ENCODE peak calls at places on chromosomes 4 and X, in six cellular contexts. C is B cell, D is esophagus squamous epithelium, N is foreskin fibroblast, P is epithelial cell of esophagus, K is Panc1. Y is an unnamed sample.

GRCh38 chr4:26736621-26737020 is 124.0 kb upstream of the STIM2 start:
- DNase-seq in P (peak; percentile 89), N (peak; percentile 15), D (no peak), C (no peak), K (no peak), Y (no peak)

GRCh38 chrX:120727503-120727902 is 97.6 kb upstream of the C1GALT1C1 start:
- DNase-seq in C (no peak), N (no peak), K (no peak), P (no peak), D (no peak), Y (no peak)

GRCh38 chr4:113700602-113701150 is 60.9 kb downstream of the CAMK2D start:
- DNase-seq in K (no peak), C (no peak), P (no peak), D (no peak), N (peak; percentile 41), Y (no peak)

GRCh38 chrX:1205681-1206611 is 6.5 kb downstream of the CRLF2 start:
- DNase-seq in K (peak; percentile 78), N (peak; percentile 58), D (no peak), P (peak; percentile 64), C (no peak), Y (peak; percentile 14)

GRCh38 chr4:150302553-150302952 is 224.3 kb downstream of the DCLK2 start:
- DNase-seq in K (no peak), P (peak; percentile 85), D (no peak), C (no peak), N (peak; percentile 97), Y (no peak)

GRCh38 chr4:90238141-90238540 is 110.9 kb downstream of the CCSER1 start:
- DNase-seq in C (no peak), D (no peak), K (no peak), N (no peak), P (no peak), Y (no peak)

GRCh38 chrX:19343085-19343461 is 654 bp upstream of the PDHA1 start:
- DNase-seq in P (no peak), K (no peak), C (no peak), N (no peak), D (no peak), Y (no peak)

GRCh38 chr4:123352240-123352945 is 44.2 kb upstream of the SPRY1 start:
- DNase-seq in C (no peak), N (peak; percentile 53), P (peak; percentile 90), K (no peak), D (no peak), Y (no peak)

GRCh38 chr4:103204114-103204513 is 6.0 kb upstream of the CENPE start:
- DNase-seq in N (peak; percentile 25), D (no peak), P (peak; percentile 48), K (no peak), C (no peak), Y (no peak)

GRCh38 chr4:141705048-141705746 is 68.8 kb downstream of the IL15 start:
- DNase-seq in N (no peak), P (no peak), D (no peak), K (no peak), C (no peak), Y (no peak)

GRCh38 chrX:15790766-15791380 is 589 bp downstream of the ZRSR2 start:
- DNase-seq in C (no peak), P (no peak), N (peak; percentile 15), D (no peak), K (no peak), Y (no peak)

GRCh38 chrX:1094934-1095333 is 117.5 kb downstream of the CRLF2 start:
- DNase-seq in K (no peak), C (no peak), N (no peak), D (no peak), P (no peak), Y (no peak)

GRCh38 chr4:28225005-28225404 is 1364.4 kb downstream of the STIM2 start:
- DNase-seq in P (peak; percentile 82), D (no peak), C (no peak), K (no peak), N (peak; percentile 31), Y (no peak)

GRCh38 chr4:135122457-135122856 is 920.9 kb upstream of the PABPC4L start:
- DNase-seq in C (no peak), P (no peak), K (no peak), N (no peak), D (no peak), Y (no peak)

GRCh38 chr4:24244663-24245519 is 339.5 kb downstream of the DHX15 start:
- DNase-seq in D (no peak), P (no peak), C (no peak), N (peak; percentile 61), K (no peak), Y (peak; percentile 37)

GRCh38 chrX:71216446-71216845 is 6.6 kb upstream of the GJB1 start:
- DNase-seq in C (no peak), N (no peak), P (no peak), K (no peak), D (no peak), Y (no peak)

GRCh38 chrX:42098897-42099296 is 175.5 kb upstream of the CASK start:
- DNase-seq in K (no peak), P (no peak), N (no peak), D (no peak), C (no peak), Y (peak; percentile 12)

GRCh38 chrX:37509349-37509748 is 62.1 kb upstream of the LANCL3 start:
- DNase-seq in N (no peak), D (no peak), K (no peak), P (peak; percentile 4), C (peak; percentile 39), Y (no peak)

GRCh38 chr4:138636791-138637190 is 378.8 kb upstream of the NOCT start:
- DNase-seq in K (no peak), N (no peak), C (no peak), D (no peak), P (no peak), Y (no peak)

GRCh38 chr4:154399259-154399974 is 92.2 kb downstream of the DCHS2 start:
- DNase-seq in P (peak; percentile 45), C (no peak), K (peak; percentile 32), D (no peak), N (peak; percentile 70), Y (no peak)

GRCh38 chrX:155148724-155149537 is 67.3 kb upstream of the VBP1 start:
- DNase-seq in C (no peak), N (peak; percentile 24), P (peak; percentile 20), K (no peak), D (no peak), Y (peak; percentile 29)

GRCh38 chrX:25180242-25180641 is 164.5 kb upstream of the ARX start:
- DNase-seq in K (no peak), P (no peak), N (no peak), C (no peak), D (no peak), Y (no peak)

GRCh38 chr4:186728631-186729271 is 5.1 kb upstream of the FAT1 start:
- DNase-seq in P (peak; percentile 90), N (peak; percentile 27), K (no peak), D (no peak), C (no peak), Y (no peak)

GRCh38 chrX:50049228-50049627 is 126.8 kb downstream of the CLCN5 start:
- DNase-seq in K (no peak), P (peak; percentile 34), C (no peak), N (no peak), D (no peak), Y (no peak)

GRCh38 chr4:8607603-8608481 is 15.3 kb downstream of the CPZ start:
- DNase-seq in K (peak; percentile 4), C (no peak), D (no peak), N (peak; percentile 20), P (no peak), Y (peak; percentile 97)

GRCh38 chrX:41027388-41027787 is 57.9 kb upstream of the USP9X start:
- DNase-seq in N (peak; percentile 69), C (no peak), K (no peak), D (no peak), P (peak; percentile 53), Y (no peak)

GRCh38 chr4:2535386-2536192 is 858 bp upstream of the FAM193A start:
- DNase-seq in P (peak; percentile 30), N (peak; percentile 72), K (no peak), D (no peak), C (peak; percentile 75), Y (peak; percentile 73)

DNA sequence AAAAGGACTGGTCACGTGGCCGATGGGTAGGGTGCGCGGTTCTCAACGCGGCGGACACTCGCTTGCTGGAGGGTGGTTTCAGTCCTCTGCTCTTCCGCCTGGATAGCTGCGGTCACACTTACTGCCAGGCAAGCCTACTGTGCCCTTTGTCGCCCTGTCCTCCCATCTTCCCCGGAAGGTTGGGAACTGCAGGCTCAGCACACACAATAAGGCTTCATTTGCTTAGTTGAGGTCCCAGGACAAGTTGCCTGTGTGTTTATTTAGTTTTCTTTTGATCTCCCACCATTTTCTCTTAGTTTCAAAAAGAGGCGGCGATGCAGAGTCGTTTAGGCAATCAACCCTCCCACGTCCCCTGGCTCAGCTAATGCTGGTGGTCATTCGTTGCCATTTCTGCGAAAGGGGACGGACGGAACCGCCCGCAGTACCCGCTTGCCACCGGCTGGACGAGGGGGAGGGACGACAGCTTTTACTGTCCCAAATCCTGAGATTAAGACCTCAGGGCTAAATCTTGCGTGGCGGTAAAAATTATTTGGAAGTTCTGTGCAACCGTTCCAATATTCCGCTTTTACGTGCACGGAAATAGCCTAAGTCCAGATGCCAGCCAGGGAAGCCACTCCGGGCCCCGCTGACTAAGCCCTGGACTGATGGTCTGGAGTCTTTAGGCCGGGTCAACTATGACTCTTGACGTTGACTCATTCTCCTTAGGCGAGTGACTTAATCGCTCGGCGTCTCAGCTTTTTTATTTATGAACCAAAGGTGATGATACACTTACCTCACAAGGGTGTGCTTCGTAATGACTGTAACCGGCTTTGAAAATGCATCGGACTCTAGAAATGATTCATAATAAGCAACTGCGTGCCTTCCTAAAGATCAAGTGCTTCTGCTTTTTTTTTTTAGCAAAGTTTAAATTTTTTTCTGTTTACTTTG is 671 bp upstream of the EIF4E start:
- DNase-seq in K (peak; percentile 86), P (peak; percentile 98), D (no peak), N (peak; percentile 98), C (peak; percentile 71), Y (peak; percentile 26)
- TF ChIP-seq CTCF in K (no peak), P (peak; percentile 12), D (no peak), N (no peak), C (no peak), Y (no peak)

GRCh38 chr4:181562399-181562798 is 680.8 kb upstream of the TENM3 start:
- DNase-seq in K (no peak), P (no peak), D (no peak), N (no peak), C (no peak), Y (no peak)
- TF ChIP-seq CTCF in K (no peak), P (no peak), D (no peak), N (no peak), C (no peak), Y (no peak)

DNA sequence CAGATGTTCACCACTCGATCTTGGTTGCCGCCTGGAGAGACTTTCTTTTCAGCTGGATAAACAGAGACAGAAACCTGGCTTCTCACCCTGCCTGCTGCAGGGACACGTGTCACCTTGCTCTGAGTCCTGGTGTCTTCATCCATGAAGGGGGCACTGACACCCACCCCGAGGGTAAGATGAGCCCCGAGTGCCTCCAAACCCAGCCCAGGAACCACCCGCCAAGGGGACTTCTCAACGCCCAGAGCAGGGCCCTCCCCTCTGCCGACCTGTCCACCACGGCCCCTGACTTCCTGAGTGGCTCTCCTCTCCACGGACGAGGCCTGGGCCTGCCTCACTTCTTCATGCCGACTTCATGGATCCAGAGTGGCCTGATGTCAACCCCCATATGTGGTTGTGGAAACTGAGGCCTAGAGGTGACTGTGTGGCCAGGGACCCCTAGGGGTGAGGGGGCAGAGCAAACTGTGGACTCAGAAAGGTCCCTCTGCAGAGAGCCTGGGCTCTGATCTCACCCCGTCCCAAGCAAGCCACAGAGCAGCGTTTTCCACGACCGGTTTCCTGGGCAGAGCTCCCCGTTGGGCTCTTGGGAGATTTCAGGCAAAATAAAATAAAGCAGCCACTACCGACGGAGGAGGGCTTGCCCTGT is 5.1 kb downstream of the ADRA2C start:
- DNase-seq in C (no peak), K (no peak), N (no peak), D (no peak), P (no peak), Y (no peak)
- TF ChIP-seq CTCF in C (no peak), K (no peak), N (no peak), D (no peak), P (no peak), Y (no peak)

GRCh38 chr4:79241846-79242245 is 84.0 kb downstream of the NAA11 start:
- DNase-seq in P (peak; percentile 34), C (no peak), N (peak; percentile 32), K (no peak), D (no peak), Y (no peak)
- TF ChIP-seq CTCF in P (no peak), C (no peak), N (no peak), K (peak; percentile 20), D (no peak), Y (no peak)